ENCODE peak calls at places on chromosome 7, in ten cellular contexts. M, L, O, F, X, Y, N, Z, E and Q are unnamed samples. For H3K4me1, the result is how much of the 10 kb centered on the place peaks cover.

GRCh38 chr7:24304494-24305095 is 20.6 kb downstream of the NPY start:
- DNase-seq in N (no peak), X (no peak), Y (no peak), L (no peak), E (no peak), Z (no peak), F (no peak), O (no peak), M (no peak), Q (no peak)

GRCh38 chr7:56092789-56093531 is at the start of gene PHKG1:
- DNase-seq in F (no peak), L (peak), X (peak), O (peak), E (peak), Y (peak), N (peak), Z (peak), M (no peak), Q (peak)

GRCh38 chr7:15780271-15780670 is 93.8 kb upstream of the MEOX2 start:
- DNase-seq in L (no peak), E (no peak), F (no peak), Z (no peak), X (no peak), N (no peak), Y (no peak), M (no peak), O (no peak), Q (no peak)

GRCh38 chr7:157978766-157979165 is 608.9 kb downstream of the PTPRN2 start:
- DNase-seq in E (no peak), N (no peak), Y (no peak), F (no peak), M (no peak), L (no peak), Z (no peak), O (no peak), X (no peak), Q (no peak)

GRCh38 chr7:129176853-129177369 is 11.5 kb upstream of the SMO start:
- DNase-seq in E (no peak), N (no peak), Z (no peak), O (no peak), M (no peak), F (no peak), Y (no peak), L (no peak), X (no peak), Q (no peak)

GRCh38 chr7:24769863-24770262 is 12.6 kb upstream of the GSDME start:
- DNase-seq in Z (no peak), E (no peak), F (no peak), O (no peak), X (no peak), M (no peak), N (no peak), L (no peak), Y (no peak), Q (no peak)

GRCh38 chr7:36315309-36315948 is 74.2 kb upstream of the ANLN start:
- DNase-seq in E (no peak), N (no peak), Y (no peak), F (no peak), X (no peak), O (no peak), M (no peak), L (no peak), Z (no peak), Q (no peak)

GRCh38 chr7:5636914-5637313 is 144.5 kb downstream of the RNF216 start:
- DNase-seq in L (peak), N (peak), E (peak), O (peak), X (peak), F (no peak), Z (peak), Y (peak), M (no peak), Q (no peak)

GRCh38 chr7:37218956-37219355 is 229.7 kb downstream of the ELMO1 start:
- DNase-seq in X (peak), F (no peak), L (no peak), M (no peak), N (no peak), Y (no peak), Z (no peak), E (no peak), O (no peak), Q (no peak)

GRCh38 chr7:143367972-143368371 is 5.5 kb upstream of the FAM131B start:
- DNase-seq in L (peak), Y (no peak), E (no peak), Z (peak), X (no peak), O (no peak), F (no peak), M (no peak), N (peak), Q (no peak)

GRCh38 chr7:135147899-135148721 is at the start of gene TMEM140:
- DNase-seq in O (no peak), E (no peak), L (peak), Z (peak), F (no peak), Y (peak), N (no peak), X (peak), M (peak), Q (no peak)

GRCh38 chr7:84631913-84632312 is 437.3 kb upstream of the SEMA3A start:
- DNase-seq in E (no peak), O (no peak), Y (no peak), X (no peak), L (no peak), Z (no peak), N (no peak), F (no peak), M (no peak), Q (no peak)

GRCh38 chr7:152894295-152895170 is 135.0 kb downstream of the ACTR3B start:
- DNase-seq in F (peak), L (no peak), X (no peak), E (no peak), M (no peak), Z (no peak), Y (peak), O (peak), N (no peak), Q (no peak)

GRCh38 chr7:151088019-151088855 is 2.0 kb downstream of the AGAP3 start:
- DNase-seq in F (no peak), N (no peak), Z (no peak), Y (peak), M (no peak), E (no peak), O (no peak), L (no peak), X (no peak), Q (no peak)

GRCh38 chr7:102222445-102222844 is 64.2 kb upstream of the SH2B2 start:
- DNase-seq in E (no peak), O (no peak), Z (no peak), L (no peak), Y (no peak), M (no peak), X (no peak), N (no peak), F (no peak), Q (no peak)

GRCh38 chr7:23260371-23260770 is 13.8 kb downstream of the GPNMB start:
- DNase-seq in L (no peak), N (no peak), E (no peak), X (no peak), F (no peak), O (no peak), Y (no peak), Z (no peak), M (no peak), Q (no peak)

GRCh38 chr7:155860461-155860839 is 48.2 kb upstream of the SHH start:
- DNase-seq in N (no peak), Z (no peak), F (peak), L (no peak), E (peak), Y (no peak), M (no peak), O (no peak), X (no peak), Q (peak)

GRCh38 chr7:54215424-54215823 is 326.8 kb upstream of the VSTM2A start:
- DNase-seq in Z (no peak), N (no peak), F (no peak), L (no peak), O (no peak), M (no peak), X (no peak), Y (no peak), E (no peak), Q (no peak)

GRCh38 chr7:144884913-144885312 is 49.1 kb upstream of the TPK1 start:
- DNase-seq in L (no peak), E (no peak), Z (no peak), M (no peak), Y (no peak), X (no peak), O (no peak), F (no peak), N (no peak), Q (no peak)

GRCh38 chr7:46493196-46493595 is 572.1 kb upstream of the IGFBP3 start:
- DNase-seq in X (no peak), Z (no peak), N (no peak), O (no peak), M (no peak), Y (no peak), F (no peak), E (no peak), L (no peak), Q (no peak)

GRCh38 chr7:101915000-101915399 is 97.6 kb downstream of the CUX1 start:
- DNase-seq in F (no peak), Y (no peak), L (no peak), N (no peak), O (no peak), M (no peak), E (peak), X (no peak), Z (no peak), Q (no peak)

GRCh38 chr7:64867863-64868440 is 35.1 kb upstream of the ZNF273 start:
- DNase-seq in X (peak), Y (no peak), F (no peak), Z (peak), L (no peak), O (no peak), E (no peak), N (no peak), M (no peak), Q (peak)

GRCh38 chr7:91600112-91600511 is 280.4 kb downstream of the MTERF1 start:
- DNase-seq in O (no peak), Z (no peak), Y (no peak), X (no peak), L (no peak), E (no peak), F (no peak), N (no peak), M (no peak), Q (no peak)

GRCh38 chr7:33982425-33982786 is 77.1 kb downstream of the BMPER start:
- DNase-seq in E (no peak), Z (no peak), N (no peak), O (no peak), L (no peak), Y (no peak), M (no peak), X (no peak), F (no peak), Q (no peak)

GRCh38 chr7:107150375-107151073 is 18.3 kb upstream of the HBP1 start:
- DNase-seq in X (peak), O (peak), L (peak), Y (peak), M (no peak), F (peak), E (peak), Z (peak), N (peak), Q (peak)

GRCh38 chr7:134686782-134687181 is 40.1 kb downstream of the BPGM start:
- DNase-seq in N (no peak), Z (no peak), O (peak), M (no peak), L (no peak), E (no peak), F (no peak), X (no peak), Y (no peak), Q (no peak)

GRCh38 chr7:113799896-113800295 is 118.9 kb downstream of the PPP1R3A start:
- DNase-seq in L (no peak), M (peak), E (no peak), F (no peak), Z (no peak), Y (no peak), N (no peak), X (no peak), O (no peak), Q (no peak)

DNA sequence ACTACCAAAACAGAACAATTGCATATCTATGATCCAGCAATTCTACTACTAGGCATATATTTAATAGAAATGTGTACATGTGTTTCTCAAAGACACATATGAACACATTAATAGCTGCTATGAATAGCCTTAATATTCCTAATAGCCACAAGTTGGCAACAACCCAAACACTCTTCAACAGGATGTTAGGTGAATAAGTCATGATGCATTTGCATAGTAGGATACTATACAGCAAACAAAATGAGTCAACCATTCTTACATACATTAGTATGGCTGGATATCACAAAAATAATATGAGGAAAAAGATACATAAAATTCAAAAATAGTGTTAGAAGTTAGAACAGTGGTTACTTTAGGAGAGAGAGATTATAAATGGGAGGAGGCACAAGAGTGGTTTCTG is 26.8 kb upstream of the ZNF746 start:
- DNase-seq in M (no peak), F (no peak), L (no peak), Y (no peak), X (no peak), E (no peak), Z (no peak), N (no peak), O (no peak), Q (no peak)
- TF ChIP-seq EP300 in M (no peak), F (no peak), L (no peak), Y (no peak), X (no peak), E (no peak), Z (no peak), N (no peak), O (no peak), Q (no peak)

GRCh38 chr7:20267482-20267881 is 50.3 kb upstream of the MACC1 start:
- DNase-seq in E (no peak), Y (no peak), M (no peak), N (no peak), X (no peak), O (no peak), L (no peak), F (peak), Z (no peak), Q (no peak)
- TF ChIP-seq CTCF in E (no peak), Y (no peak), M (no peak), N (no peak), X (no peak), O (no peak), L (no peak), F (no peak), Z (no peak), Q (no peak)

DNA sequence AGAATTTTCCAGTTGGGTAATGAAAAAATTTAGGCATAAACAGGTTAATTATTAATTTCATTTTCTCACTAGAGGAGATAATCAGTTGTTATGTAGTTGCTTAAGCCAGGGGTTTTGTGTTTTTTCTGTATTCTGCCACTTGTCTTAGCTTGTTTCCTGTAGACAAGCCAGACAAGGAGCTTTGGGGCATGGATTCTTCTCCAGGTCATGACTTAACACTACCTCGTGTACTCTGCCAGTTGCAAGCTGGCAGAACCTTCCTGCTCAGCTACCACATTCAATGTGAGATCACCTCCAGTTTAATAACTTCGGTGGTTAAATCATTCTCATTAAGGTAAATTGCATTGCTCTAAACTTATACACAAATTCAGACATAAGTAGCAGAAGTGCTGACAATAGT is 1.8 kb downstream of the CCM2 start:
- DNase-seq in O (no peak), L (no peak), M (no peak), Z (no peak), X (no peak), Y (no peak), N (peak), E (no peak), F (no peak), Q (no peak)
- H3K4me1 ChIP-seq in O (under half), L (under half), M (under half), Z (under half), X (under half), Y (under half), N (under half), E (under half), F (under half), Q (under half)

DNA sequence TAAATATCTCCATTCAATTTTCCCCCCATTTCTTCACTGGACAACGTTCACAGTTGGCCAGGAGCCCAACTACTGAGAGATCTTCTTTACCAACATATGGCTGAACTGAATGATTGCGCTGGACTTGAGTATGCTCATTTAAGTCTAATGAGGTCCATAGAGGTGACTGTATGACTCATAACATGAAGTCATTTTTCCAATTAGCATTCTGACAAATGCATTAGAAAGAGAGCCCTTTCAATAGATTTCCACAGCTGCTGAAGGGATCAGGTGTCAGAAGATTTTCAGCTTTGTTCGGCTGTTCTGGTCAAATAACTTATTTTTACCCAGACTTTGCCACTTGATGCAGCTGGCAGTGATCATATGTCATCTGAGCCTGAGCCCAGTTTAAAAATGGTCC is 438.0 kb downstream of the ETV1 start:
- DNase-seq in M (no peak), O (no peak), L (no peak), Z (no peak), X (no peak), F (no peak), N (no peak), Y (no peak), E (no peak), Q (no peak)
- TF ChIP-seq EP300 in M (no peak), O (no peak), L (no peak), Z (no peak), X (no peak), F (no peak), N (no peak), Y (no peak), E (no peak), Q (no peak)